ENCODE peak calls at places on chromosomes 13 and 19, in five cellular contexts. O is GM23338, M is DND-41, U is HCT116, E is IMR-90. K is an unnamed sample. For H3K4me1, the result is how much of the 10 kb centered on the place peaks cover.

GRCh38 chr19:45693168-45693788 is 812 bp downstream of the QPCTL start:
- DNase-seq in O (peak), U (no peak), M (peak), E (peak), K (peak)

GRCh38 chr13:46342538-46342937 is 44.5 kb downstream of the RUBCNL start:
- DNase-seq in E (no peak), O (no peak), M (no peak), U (no peak), K (no peak)

GRCh38 chr19:23190341-23190740 is 59.9 kb downstream of the ZNF724 start:
- DNase-seq in E (no peak), U (no peak), O (no peak), M (no peak), K (no peak)

GRCh38 chr13:46596501-46596900 is 43.5 kb downstream of the LRCH1 start:
- DNase-seq in O (no peak), M (no peak), U (no peak), E (no peak), K (no peak)

GRCh38 chr13:20711301-20712044 is 8.0 kb downstream of the IL17D start:
- DNase-seq in O (peak), E (no peak), U (no peak), M (no peak), K (peak)

GRCh38 chr19:29537601-29538000 is 11.8 kb downstream of the VSTM2B start:
- DNase-seq in U (no peak), M (no peak), E (no peak), O (no peak), K (no peak)

GRCh38 chr13:61294467-61295186 is 121.0 kb downstream of the PCDH20 start:
- DNase-seq in U (no peak), E (no peak), O (no peak), M (no peak), K (no peak)

GRCh38 chr19:48868196-48868886 is at the start of gene PLEKHA4:
- DNase-seq in U (no peak), E (peak), M (no peak), O (no peak), K (peak)

GRCh38 chr19:4640247-4641000 is 1.1 kb downstream of the TNFAIP8L1 start:
- DNase-seq in O (peak), E (no peak), M (no peak), U (no peak), K (no peak)

GRCh38 chr19:4641132-4641531 is 1.8 kb downstream of the TNFAIP8L1 start:
- DNase-seq in E (no peak), O (no peak), U (no peak), M (no peak), K (no peak)

GRCh38 chr19:4638828-4639530 is at the start of gene TNFAIP8L1:
- DNase-seq in M (peak), O (peak), U (peak), E (peak), K (peak)

GRCh38 chr19:4638330-4638729 is 986 bp upstream of the TNFAIP8L1 start:
- DNase-seq in M (no peak), O (no peak), E (no peak), U (no peak), K (no peak)

GRCh38 chr19:4639531-4640246 is 373 bp downstream of the TNFAIP8L1 start:
- DNase-seq in U (no peak), M (no peak), O (no peak), E (no peak), K (no peak)
- H2AFZ ChIP-seq in U (no peak), M (peak), O (peak), E (peak), K (peak)

DNA sequence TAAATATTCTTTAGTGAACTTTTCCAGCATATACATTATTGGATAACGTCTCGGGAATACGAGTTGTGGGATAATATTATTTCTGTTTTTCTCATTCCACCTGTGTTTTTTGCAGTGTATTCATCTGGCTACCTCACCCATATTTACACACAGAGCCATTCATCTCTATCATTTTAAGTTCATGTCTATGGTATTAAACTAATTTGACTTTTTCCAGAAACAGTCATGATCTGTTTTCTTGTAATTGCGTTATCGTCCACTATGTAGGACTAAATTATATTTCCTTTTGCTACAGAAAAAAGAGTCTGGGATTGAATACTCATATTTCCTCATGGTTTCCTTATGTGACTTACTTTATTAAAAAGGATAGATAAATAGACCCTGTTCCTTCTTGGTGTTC is 2.7 kb downstream of the ATP11A start:
- DNase-seq in O (no peak), U (no peak), E (no peak), M (no peak), K (no peak)
- H3K4me1 ChIP-seq in O (under half), U (under half), E (under half), M (under half), K (under half)

GRCh38 chr13:108572782-108573211 is 56.6 kb upstream of the MYO16 start:
- DNase-seq in O (no peak), E (no peak), U (no peak), M (no peak), K (no peak)
- H2AFZ ChIP-seq in O (no peak), E (no peak), U (no peak), M (no peak), K (no peak)

DNA sequence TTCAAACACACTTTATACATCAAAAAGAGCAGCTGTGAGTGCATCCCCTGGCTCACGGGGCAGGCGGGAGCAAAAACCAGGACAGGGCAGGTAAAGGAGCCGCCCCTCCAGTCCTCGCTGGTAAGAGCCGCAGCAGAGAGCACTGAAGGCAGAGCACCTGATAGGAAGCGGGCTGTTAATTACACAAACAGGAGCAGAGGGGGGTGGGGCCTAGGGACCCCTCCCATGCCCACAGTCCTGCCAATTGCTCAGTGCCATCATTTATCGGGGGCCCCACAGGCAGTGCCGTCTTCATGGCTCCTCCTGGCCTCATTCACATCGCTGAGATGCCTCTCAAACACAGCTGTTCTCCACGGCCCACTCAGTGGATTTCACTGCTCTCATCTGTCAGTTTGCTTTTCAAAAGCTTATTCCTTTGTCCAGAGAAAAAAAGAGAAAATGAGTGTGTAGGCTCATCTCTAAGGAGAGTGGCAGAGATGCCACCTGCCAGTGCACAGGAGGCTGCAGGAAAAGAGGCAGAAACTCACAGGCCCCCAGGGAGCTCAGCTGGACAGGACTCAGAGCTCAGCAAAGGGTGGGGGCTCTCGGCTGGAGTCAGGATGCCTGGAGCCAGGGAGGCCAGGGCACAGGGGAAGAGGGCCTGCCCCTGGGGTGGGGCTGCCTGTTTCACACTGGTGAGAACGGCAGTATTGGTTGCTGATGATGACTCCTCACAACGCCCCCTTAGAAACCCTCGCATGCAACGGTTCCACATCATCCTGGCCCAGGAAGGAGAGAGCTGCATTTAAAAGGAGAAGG is 174.6 kb downstream of the COL4A1 start:
- DNase-seq in O (no peak), M (no peak), E (peak), U (no peak), K (peak)
- H3K4me1 ChIP-seq in O (under half), M (under half), E (under half), U (under half), K (under half)

GRCh38 chr19:40286674-40287421 is 1.7 kb upstream of the AKT2 start:
- DNase-seq in O (no peak), U (no peak), M (no peak), E (no peak), K (peak)
- H2AFZ ChIP-seq in O (peak), U (no peak), M (peak), E (peak), K (peak)